ENCODE peak calls at places on chromosomes 16 and 17, in six cellular contexts. One of them, this sample, is unnamed.

GRCh38 chr16:81266680-81267095 is 28.2 kb downstream of the BCO1 start:
- DNase-seq in GM12865: peak
- DNase-seq in nephron progenitor cell: no peak
- DNase-seq in GM23338: no peak
- DNase-seq in AG10803: no peak
- DNase-seq in NB4: peak
- DNase-seq in this sample: no peak

GRCh38 chr17:41618341-41619161 is 5.8 kb downstream of the KRT17 start:
- DNase-seq in GM12865: no peak
- DNase-seq in nephron progenitor cell: no peak
- DNase-seq in AG10803: no peak
- DNase-seq in NB4: no peak
- DNase-seq in GM23338: no peak
- DNase-seq in this sample: no peak

GRCh38 chr16:17556276-17557052 is 85.7 kb upstream of the XYLT1 start:
- DNase-seq in GM12865: peak
- DNase-seq in AG10803: peak
- DNase-seq in GM23338: peak
- DNase-seq in nephron progenitor cell: peak
- DNase-seq in NB4: peak
- DNase-seq in this sample: peak

GRCh38 chr16:49399594-49400364 is 26.2 kb downstream of the C16orf78 start:
- DNase-seq in GM12865: peak
- DNase-seq in GM23338: no peak
- DNase-seq in AG10803: no peak
- DNase-seq in NB4: no peak
- DNase-seq in nephron progenitor cell: no peak
- DNase-seq in this sample: peak

GRCh38 chr16:19589771-19590302 is 34.3 kb downstream of the VPS35L start:
- DNase-seq in nephron progenitor cell: no peak
- DNase-seq in AG10803: peak
- DNase-seq in GM12865: no peak
- DNase-seq in GM23338: no peak
- DNase-seq in NB4: no peak
- DNase-seq in this sample: no peak

GRCh38 chr17:50967795-50968194 is 101.6 kb upstream of the TOB1 start:
- DNase-seq in AG10803: peak
- DNase-seq in GM12865: no peak
- DNase-seq in GM23338: no peak
- DNase-seq in NB4: no peak
- DNase-seq in nephron progenitor cell: no peak
- DNase-seq in this sample: no peak

GRCh38 chr17:69716571-69716970 is 302.1 kb downstream of the MAP2K6 start:
- DNase-seq in AG10803: peak
- DNase-seq in nephron progenitor cell: no peak
- DNase-seq in GM23338: no peak
- DNase-seq in GM12865: no peak
- DNase-seq in NB4: no peak
- DNase-seq in this sample: no peak

GRCh38 chr16:84917492-84917891 is 93.8 kb downstream of the ZDHHC7 start:
- DNase-seq in nephron progenitor cell: no peak
- DNase-seq in NB4: no peak
- DNase-seq in AG10803: no peak
- DNase-seq in GM12865: no peak
- DNase-seq in GM23338: no peak
- DNase-seq in this sample: no peak

GRCh38 chr17:28744802-28745051 is 916 bp downstream of the TRAF4 start:
- DNase-seq in AG10803: no peak
- DNase-seq in GM12865: no peak
- DNase-seq in nephron progenitor cell: no peak
- DNase-seq in GM23338: no peak
- DNase-seq in NB4: no peak
- DNase-seq in this sample: no peak

GRCh38 chr17:18319604-18320256 is 4.6 kb downstream of the SMCR8 start:
- DNase-seq in GM23338: peak
- DNase-seq in NB4: peak
- DNase-seq in GM12865: peak
- DNase-seq in AG10803: peak
- DNase-seq in nephron progenitor cell: peak
- DNase-seq in this sample: no peak

GRCh38 chr17:41971721-41972523 is 5.3 kb downstream of the CNP start:
- DNase-seq in AG10803: no peak
- DNase-seq in NB4: no peak
- DNase-seq in GM12865: no peak
- DNase-seq in nephron progenitor cell: no peak
- DNase-seq in GM23338: no peak
- DNase-seq in this sample: no peak

GRCh38 chr16:10744370-10745030 is 858 bp downstream of the NUBP1 start:
- DNase-seq in GM23338: no peak
- DNase-seq in NB4: no peak
- DNase-seq in GM12865: no peak
- DNase-seq in nephron progenitor cell: no peak
- DNase-seq in AG10803: peak
- DNase-seq in this sample: no peak
- TF ChIP-seq CTCF in GM23338: no peak
- TF ChIP-seq CTCF in NB4: no peak
- TF ChIP-seq CTCF in GM12865: no peak
- TF ChIP-seq CTCF in nephron progenitor cell: no peak
- TF ChIP-seq CTCF in AG10803: no peak
- TF ChIP-seq CTCF in this sample: no peak

GRCh38 chr17:49079840-49080663 is 52.5 kb upstream of the B4GALNT2 start:
- DNase-seq in nephron progenitor cell: no peak
- DNase-seq in GM23338: no peak
- DNase-seq in NB4: no peak
- DNase-seq in GM12865: no peak
- DNase-seq in AG10803: no peak
- DNase-seq in this sample: no peak

GRCh38 chr17:49076575-49077384 is 55.8 kb upstream of the B4GALNT2 start:
- DNase-seq in NB4: no peak
- DNase-seq in nephron progenitor cell: no peak
- DNase-seq in GM23338: no peak
- DNase-seq in GM12865: no peak
- DNase-seq in AG10803: peak
- DNase-seq in this sample: no peak

GRCh38 chr17:49074851-49075540 is 57.6 kb upstream of the B4GALNT2 start:
- DNase-seq in GM12865: no peak
- DNase-seq in AG10803: peak
- DNase-seq in NB4: no peak
- DNase-seq in nephron progenitor cell: no peak
- DNase-seq in GM23338: no peak
- DNase-seq in this sample: no peak

GRCh38 chr17:49078248-49078647 is 54.3 kb upstream of the B4GALNT2 start:
- DNase-seq in NB4: no peak
- DNase-seq in GM12865: no peak
- DNase-seq in GM23338: no peak
- DNase-seq in AG10803: no peak
- DNase-seq in nephron progenitor cell: no peak
- DNase-seq in this sample: no peak
- TF ChIP-seq CTCF in NB4: no peak
- TF ChIP-seq CTCF in GM12865: no peak
- TF ChIP-seq CTCF in GM23338: no peak
- TF ChIP-seq CTCF in AG10803: no peak
- TF ChIP-seq CTCF in nephron progenitor cell: no peak
- TF ChIP-seq CTCF in this sample: no peak

GRCh38 chr17:75289122-75289831 is at the start of gene SLC25A19:
- DNase-seq in NB4: peak
- DNase-seq in GM12865: peak
- DNase-seq in nephron progenitor cell: peak
- DNase-seq in AG10803: peak
- DNase-seq in GM23338: peak
- DNase-seq in this sample: peak

GRCh38 chr17:75287221-75287620 is 2.0 kb downstream of the SLC25A19 start:
- DNase-seq in GM23338: no peak
- DNase-seq in NB4: no peak
- DNase-seq in GM12865: no peak
- DNase-seq in AG10803: no peak
- DNase-seq in nephron progenitor cell: no peak
- DNase-seq in this sample: no peak

GRCh38 chr17:75288784-75289121 is 480 bp downstream of the SLC25A19 start:
- DNase-seq in AG10803: no peak
- DNase-seq in GM12865: peak
- DNase-seq in GM23338: peak
- DNase-seq in NB4: peak
- DNase-seq in nephron progenitor cell: no peak
- DNase-seq in this sample: peak

GRCh38 chr17:75288359-75288758 is 874 bp downstream of the SLC25A19 start:
- DNase-seq in NB4: no peak
- DNase-seq in AG10803: no peak
- DNase-seq in GM23338: no peak
- DNase-seq in nephron progenitor cell: no peak
- DNase-seq in GM12865: no peak
- DNase-seq in this sample: no peak

GRCh38 chr17:75289832-75290337 is 652 bp upstream of the SLC25A19 start:
- DNase-seq in AG10803: peak
- DNase-seq in nephron progenitor cell: no peak
- DNase-seq in GM23338: peak
- DNase-seq in NB4: peak
- DNase-seq in GM12865: peak
- DNase-seq in this sample: peak
- TF ChIP-seq CTCF in AG10803: peak
- TF ChIP-seq CTCF in nephron progenitor cell: no peak
- TF ChIP-seq CTCF in GM23338: no peak
- TF ChIP-seq CTCF in NB4: peak
- TF ChIP-seq CTCF in GM12865: peak
- TF ChIP-seq CTCF in this sample: peak

GRCh38 chr16:65667013-65667578 is 545.2 kb upstream of the CDH11 start:
- DNase-seq in NB4: peak
- DNase-seq in GM23338: peak
- DNase-seq in GM12865: no peak
- DNase-seq in AG10803: peak
- DNase-seq in nephron progenitor cell: no peak
- DNase-seq in this sample: no peak
- TF ChIP-seq CTCF in NB4: peak
- TF ChIP-seq CTCF in GM23338: no peak
- TF ChIP-seq CTCF in GM12865: no peak
- TF ChIP-seq CTCF in AG10803: peak
- TF ChIP-seq CTCF in nephron progenitor cell: peak
- TF ChIP-seq CTCF in this sample: no peak

DNA sequence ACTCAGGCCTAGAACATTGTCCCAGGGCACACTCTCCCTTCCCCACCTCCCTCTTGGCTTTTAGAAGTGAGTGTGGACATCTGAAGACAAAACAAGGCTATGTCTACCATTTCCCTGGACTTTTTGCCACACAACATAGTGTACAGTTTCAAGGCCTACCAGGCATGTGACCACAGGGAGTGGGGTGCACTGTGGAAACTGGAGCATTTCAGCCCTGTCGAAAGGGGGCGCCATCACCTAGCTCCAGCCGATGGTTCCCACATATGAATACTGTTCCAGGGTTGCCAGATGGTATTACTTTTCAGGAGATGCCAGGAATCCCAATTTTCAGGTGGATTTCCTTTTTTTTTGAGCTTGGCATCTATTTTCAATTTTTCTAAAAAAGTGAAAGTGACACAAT is 140.7 kb downstream of the KATNIP start:
- DNase-seq in NB4: peak
- DNase-seq in GM12865: peak
- DNase-seq in AG10803: peak
- DNase-seq in GM23338: peak
- DNase-seq in nephron progenitor cell: peak
- DNase-seq in this sample: peak
- TF ChIP-seq CTCF in NB4: peak
- TF ChIP-seq CTCF in GM12865: peak
- TF ChIP-seq CTCF in AG10803: peak
- TF ChIP-seq CTCF in GM23338: peak
- TF ChIP-seq CTCF in nephron progenitor cell: peak
- TF ChIP-seq CTCF in this sample: peak

DNA sequence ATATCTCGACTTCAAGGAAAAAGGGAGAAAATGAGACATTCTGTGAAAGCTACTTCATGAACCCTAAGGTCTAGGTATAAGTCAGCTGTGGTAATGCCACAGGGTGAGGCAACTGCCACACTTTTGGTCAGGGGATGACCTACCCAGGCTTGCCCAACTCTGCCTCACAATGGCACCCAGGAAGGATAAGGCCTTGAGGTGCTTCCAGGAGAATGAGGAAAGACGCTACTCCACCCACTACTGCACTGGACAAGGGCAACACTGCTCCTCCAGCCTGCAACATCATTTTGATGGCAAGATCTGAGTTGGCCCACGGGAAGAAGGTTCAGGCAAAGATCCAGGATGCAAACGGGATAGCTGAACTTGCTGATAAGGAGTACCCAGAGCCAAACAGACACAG is 22.0 kb upstream of the GFOD2 start:
- DNase-seq in AG10803: no peak
- DNase-seq in NB4: no peak
- DNase-seq in GM12865: no peak
- DNase-seq in GM23338: no peak
- DNase-seq in nephron progenitor cell: no peak
- DNase-seq in this sample: no peak
- TF ChIP-seq CTCF in AG10803: no peak
- TF ChIP-seq CTCF in NB4: no peak
- TF ChIP-seq CTCF in GM12865: no peak
- TF ChIP-seq CTCF in GM23338: no peak
- TF ChIP-seq CTCF in nephron progenitor cell: no peak
- TF ChIP-seq CTCF in this sample: no peak

GRCh38 chr16:4263504-4264436 is 9.1 kb downstream of the TFAP4 start:
- DNase-seq in GM12865: no peak
- DNase-seq in GM23338: peak
- DNase-seq in AG10803: peak
- DNase-seq in NB4: peak
- DNase-seq in nephron progenitor cell: peak
- DNase-seq in this sample: no peak
- TF ChIP-seq CTCF in GM12865: no peak
- TF ChIP-seq CTCF in GM23338: no peak
- TF ChIP-seq CTCF in AG10803: no peak
- TF ChIP-seq CTCF in NB4: no peak
- TF ChIP-seq CTCF in nephron progenitor cell: no peak
- TF ChIP-seq CTCF in this sample: no peak

GRCh38 chr17:62592305-62593099 is 35.0 kb upstream of the MRC2 start:
- DNase-seq in AG10803: peak
- DNase-seq in nephron progenitor cell: no peak
- DNase-seq in GM23338: no peak
- DNase-seq in GM12865: no peak
- DNase-seq in NB4: no peak
- DNase-seq in this sample: no peak
- TF ChIP-seq CTCF in AG10803: no peak
- TF ChIP-seq CTCF in nephron progenitor cell: no peak
- TF ChIP-seq CTCF in GM23338: no peak
- TF ChIP-seq CTCF in GM12865: no peak
- TF ChIP-seq CTCF in NB4: no peak
- TF ChIP-seq CTCF in this sample: no peak

This sample was measured in GM10248.